ENCODE peak calls at places on chromosomes 13 and 19, in seven cellular contexts. One of them, this sample, is unnamed.
A peak's percentile ranks its signal among the peaks of the same experiment; 100 is the strongest.

GRCh38 chr19:49447485-49448431 is 3.9 kb downstream of the PIH1D1 start:
- DNase-seq in right lobe of liver: no peak
- DNase-seq in K562: peak; percentile 76
- DNase-seq in IMR-90: peak; percentile 8
- DNase-seq in endothelial cell of umbilical vein: peak; percentile 17
- DNase-seq in lower leg skin: no peak
- DNase-seq in H1: peak; percentile 92
- DNase-seq in this sample: no peak

GRCh38 chr13:39952244-39953233 is 297.1 kb downstream of the COG6 start:
- DNase-seq in right lobe of liver: no peak
- DNase-seq in K562: no peak
- DNase-seq in IMR-90: peak; percentile 11
- DNase-seq in endothelial cell of umbilical vein: peak; percentile 97
- DNase-seq in lower leg skin: no peak
- DNase-seq in H1: no peak
- DNase-seq in this sample: no peak

GRCh38 chr13:39448831-39449230 is 154.2 kb downstream of the LHFPL6 start:
- DNase-seq in right lobe of liver: no peak
- DNase-seq in K562: no peak
- DNase-seq in IMR-90: no peak
- DNase-seq in endothelial cell of umbilical vein: no peak
- DNase-seq in lower leg skin: no peak
- DNase-seq in H1: no peak
- DNase-seq in this sample: no peak

GRCh38 chr19:51681286-51681956 is 11.7 kb upstream of the SPACA6 start:
- DNase-seq in right lobe of liver: no peak
- DNase-seq in K562: no peak
- DNase-seq in IMR-90: peak; percentile 27
- DNase-seq in endothelial cell of umbilical vein: no peak
- DNase-seq in lower leg skin: no peak
- DNase-seq in H1: no peak
- DNase-seq in this sample: no peak

GRCh38 chr13:50845211-50845610 is 1.7 kb upstream of the DLEU7 start:
- DNase-seq in right lobe of liver: no peak
- DNase-seq in K562: no peak
- DNase-seq in IMR-90: no peak
- DNase-seq in endothelial cell of umbilical vein: no peak
- DNase-seq in lower leg skin: no peak
- DNase-seq in H1: no peak
- DNase-seq in this sample: no peak

GRCh38 chr13:37074703-37075102 is 15.2 kb upstream of the SUPT20H start:
- DNase-seq in right lobe of liver: no peak
- DNase-seq in K562: no peak
- DNase-seq in IMR-90: peak; percentile 49
- DNase-seq in endothelial cell of umbilical vein: peak; percentile 30
- DNase-seq in lower leg skin: no peak
- DNase-seq in H1: no peak
- DNase-seq in this sample: peak; percentile 26

GRCh38 chr19:51366999-51367564 is 894 bp upstream of the ETFB start:
- DNase-seq in right lobe of liver: peak; percentile 76
- DNase-seq in K562: no peak
- DNase-seq in IMR-90: no peak
- DNase-seq in endothelial cell of umbilical vein: peak; percentile 50
- DNase-seq in lower leg skin: peak; percentile 90
- DNase-seq in H1: no peak
- DNase-seq in this sample: peak; percentile 73

GRCh38 chr13:94917814-94918213 is 205.5 kb upstream of the SOX21 start:
- DNase-seq in right lobe of liver: no peak
- DNase-seq in K562: no peak
- DNase-seq in IMR-90: no peak
- DNase-seq in endothelial cell of umbilical vein: peak; percentile 1
- DNase-seq in lower leg skin: no peak
- DNase-seq in H1: no peak
- DNase-seq in this sample: peak; percentile 4

GRCh38 chr19:51531349-51532315 is at the start of gene SIGLEC6:
- DNase-seq in right lobe of liver: peak; percentile 67
- DNase-seq in K562: peak; percentile 78
- DNase-seq in IMR-90: no peak
- DNase-seq in endothelial cell of umbilical vein: no peak
- DNase-seq in lower leg skin: no peak
- DNase-seq in H1: no peak
- DNase-seq in this sample: peak; percentile 64

GRCh38 chr13:31875134-31875533 is 135.8 kb downstream of the RXFP2 start:
- DNase-seq in right lobe of liver: no peak
- DNase-seq in K562: no peak
- DNase-seq in IMR-90: no peak
- DNase-seq in endothelial cell of umbilical vein: no peak
- DNase-seq in lower leg skin: no peak
- DNase-seq in H1: no peak
- DNase-seq in this sample: no peak

GRCh38 chr13:29438772-29439171 is 156.7 kb downstream of the SLC7A1 start:
- DNase-seq in right lobe of liver: no peak
- DNase-seq in K562: no peak
- DNase-seq in IMR-90: no peak
- DNase-seq in endothelial cell of umbilical vein: no peak
- DNase-seq in lower leg skin: no peak
- DNase-seq in H1: no peak
- DNase-seq in this sample: no peak

GRCh38 chr19:18291590-18292459 is 10.4 kb upstream of the JUND start:
- DNase-seq in right lobe of liver: peak; percentile 91
- DNase-seq in K562: peak; percentile 97
- DNase-seq in IMR-90: peak; percentile 75
- DNase-seq in endothelial cell of umbilical vein: peak; percentile 72
- DNase-seq in lower leg skin: peak; percentile 97
- DNase-seq in H1: peak; percentile 88
- DNase-seq in this sample: no peak

GRCh38 chr19:55688422-55689218 is 13.6 kb downstream of the EPN1 start:
- DNase-seq in right lobe of liver: peak; percentile 16
- DNase-seq in K562: peak; percentile 59
- DNase-seq in IMR-90: no peak
- DNase-seq in endothelial cell of umbilical vein: no peak
- DNase-seq in lower leg skin: no peak
- DNase-seq in H1: no peak
- DNase-seq in this sample: peak; percentile 52

GRCh38 chr19:10270180-10270615 is 722 bp upstream of the ICAM1 start:
- DNase-seq in right lobe of liver: peak; percentile 91
- DNase-seq in K562: peak; percentile 69
- DNase-seq in IMR-90: no peak
- DNase-seq in endothelial cell of umbilical vein: no peak
- DNase-seq in lower leg skin: peak; percentile 95
- DNase-seq in H1: peak; percentile 57
- DNase-seq in this sample: peak; percentile 57

GRCh38 chr19:15702590-15702930 is 25.3 kb upstream of the OR10H2 start:
- DNase-seq in right lobe of liver: peak; percentile 85
- DNase-seq in K562: peak; percentile 63
- DNase-seq in IMR-90: no peak
- DNase-seq in endothelial cell of umbilical vein: peak; percentile 40
- DNase-seq in lower leg skin: peak; percentile 95
- DNase-seq in H1: no peak
- DNase-seq in this sample: peak; percentile 57

GRCh38 chr19:40806385-40807146 is 7.6 kb downstream of the EGLN2 start:
- DNase-seq in right lobe of liver: peak; percentile 66
- DNase-seq in K562: peak; percentile 84
- DNase-seq in IMR-90: peak; percentile 95
- DNase-seq in endothelial cell of umbilical vein: peak; percentile 99
- DNase-seq in lower leg skin: peak; percentile 96
- DNase-seq in H1: peak; percentile 95
- DNase-seq in this sample: peak; percentile 76

GRCh38 chr13:66994097-66994496 is 236.0 kb downstream of the PCDH9 start:
- DNase-seq in right lobe of liver: peak; percentile 83
- DNase-seq in K562: peak; percentile 78
- DNase-seq in IMR-90: peak; percentile 52
- DNase-seq in endothelial cell of umbilical vein: peak; percentile 81
- DNase-seq in lower leg skin: peak; percentile 88
- DNase-seq in H1: peak; percentile 85
- DNase-seq in this sample: peak; percentile 49

DNA sequence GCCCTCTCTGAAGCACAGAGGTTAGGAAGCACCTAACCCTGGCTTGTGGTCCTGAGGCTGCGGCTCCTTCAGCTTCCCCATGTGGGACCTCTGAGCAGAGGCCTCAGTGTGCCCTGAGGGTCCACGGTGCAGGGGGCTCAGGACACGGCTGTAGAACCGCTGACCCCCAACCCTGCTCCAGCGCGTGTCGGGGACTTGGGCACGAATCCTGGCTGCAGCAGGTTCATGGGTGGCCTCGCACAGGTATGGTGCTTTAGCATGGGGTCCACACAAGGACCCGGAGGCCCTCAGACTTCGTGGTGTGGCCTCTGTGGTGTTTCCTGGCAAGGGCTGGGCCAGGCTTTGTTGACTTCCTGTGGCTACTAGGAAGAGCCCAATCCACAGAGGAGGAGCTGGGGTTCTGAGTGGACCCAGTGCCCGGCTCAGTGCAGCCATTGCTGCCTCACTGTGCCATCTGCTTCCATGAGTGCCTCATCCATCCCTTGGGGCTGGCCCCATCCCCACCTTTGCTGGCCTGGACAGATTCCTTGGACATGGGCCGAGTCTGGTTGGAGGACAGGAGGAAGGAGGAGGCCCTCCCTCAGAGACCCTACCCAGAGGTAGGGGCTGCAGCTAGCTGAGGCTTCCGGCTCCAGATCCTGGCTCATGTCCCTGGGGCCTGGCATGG is 24.5 kb downstream of the ZBTB7A start:
- DNase-seq in right lobe of liver: no peak
- DNase-seq in K562: no peak
- DNase-seq in IMR-90: no peak
- DNase-seq in endothelial cell of umbilical vein: no peak
- DNase-seq in lower leg skin: no peak
- DNase-seq in H1: no peak
- DNase-seq in this sample: no peak
- TF ChIP-seq POLR2A in right lobe of liver: no peak
- TF ChIP-seq POLR2A in K562: peak; percentile 43
- TF ChIP-seq POLR2A in IMR-90: no peak
- TF ChIP-seq POLR2A in endothelial cell of umbilical vein: no peak
- TF ChIP-seq POLR2A in lower leg skin: no peak
- TF ChIP-seq POLR2A in H1: no peak
- TF ChIP-seq POLR2A in this sample: no peak

GRCh38 chr19:2095338-2095938 is 688 bp downstream of the MOB3A start:
- DNase-seq in right lobe of liver: no peak
- DNase-seq in K562: peak; percentile 16
- DNase-seq in IMR-90: no peak
- DNase-seq in endothelial cell of umbilical vein: no peak
- DNase-seq in lower leg skin: no peak
- DNase-seq in H1: no peak
- DNase-seq in this sample: no peak

GRCh38 chr19:2099937-2100718 is 3.4 kb downstream of the IZUMO4 start:
- DNase-seq in right lobe of liver: no peak
- DNase-seq in K562: no peak
- DNase-seq in IMR-90: no peak
- DNase-seq in endothelial cell of umbilical vein: no peak
- DNase-seq in lower leg skin: no peak
- DNase-seq in H1: no peak
- DNase-seq in this sample: no peak

GRCh38 chr19:2099054-2099501 is 2.4 kb downstream of the IZUMO4 start:
- DNase-seq in right lobe of liver: no peak
- DNase-seq in K562: no peak
- DNase-seq in IMR-90: no peak
- DNase-seq in endothelial cell of umbilical vein: no peak
- DNase-seq in lower leg skin: no peak
- DNase-seq in H1: no peak
- DNase-seq in this sample: no peak

GRCh38 chr19:2097330-2098327 is 914 bp downstream of the IZUMO4 start:
- DNase-seq in right lobe of liver: no peak
- DNase-seq in K562: peak; percentile 15
- DNase-seq in IMR-90: no peak
- DNase-seq in endothelial cell of umbilical vein: no peak
- DNase-seq in lower leg skin: no peak
- DNase-seq in H1: peak; percentile 57
- DNase-seq in this sample: no peak

GRCh38 chr19:2096543-2097329 is at the start of gene IZUMO4:
- DNase-seq in right lobe of liver: peak; percentile 100
- DNase-seq in K562: peak; percentile 97
- DNase-seq in IMR-90: peak; percentile 96
- DNase-seq in endothelial cell of umbilical vein: peak; percentile 97
- DNase-seq in lower leg skin: peak; percentile 100
- DNase-seq in H1: peak; percentile 99
- DNase-seq in this sample: peak; percentile 100
- TF ChIP-seq POLR2A in right lobe of liver: no peak
- TF ChIP-seq POLR2A in K562: no peak
- TF ChIP-seq POLR2A in IMR-90: no peak
- TF ChIP-seq POLR2A in endothelial cell of umbilical vein: no peak
- TF ChIP-seq POLR2A in lower leg skin: no peak
- TF ChIP-seq POLR2A in H1: no peak
- TF ChIP-seq POLR2A in this sample: no peak

DNA sequence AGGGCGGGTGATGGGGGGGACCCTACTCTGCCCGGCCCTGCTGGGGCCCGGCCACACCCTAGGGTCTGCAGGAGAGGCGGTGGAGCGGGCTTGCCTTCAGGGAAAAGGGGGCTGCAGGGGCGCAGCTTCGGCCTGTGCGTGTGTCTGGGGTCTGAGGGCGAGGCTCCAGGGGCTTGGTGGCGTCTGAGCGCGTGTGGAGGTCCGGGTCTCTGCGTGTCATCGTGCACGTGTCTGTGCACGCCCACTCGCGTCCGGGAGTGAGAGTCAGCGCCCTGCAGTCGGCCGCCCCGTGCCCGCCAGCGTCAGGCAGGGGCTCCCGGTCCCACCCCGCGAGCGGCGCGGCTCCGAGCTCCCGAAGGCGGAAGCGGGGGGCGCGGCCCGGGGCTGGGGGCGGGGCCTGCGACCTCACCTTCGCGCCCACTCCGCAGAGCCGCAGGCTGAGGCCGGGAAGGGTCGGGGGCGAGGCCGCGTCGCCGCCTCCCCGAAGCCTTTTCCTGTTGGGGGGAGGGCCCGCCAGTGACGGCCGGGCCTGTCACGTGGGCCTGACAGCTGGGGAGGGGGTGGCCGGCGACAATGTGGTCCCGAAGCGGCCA is at the start of gene ARHGAP45:
- DNase-seq in right lobe of liver: peak; percentile 76
- DNase-seq in K562: peak; percentile 77
- DNase-seq in IMR-90: no peak
- DNase-seq in endothelial cell of umbilical vein: no peak
- DNase-seq in lower leg skin: no peak
- DNase-seq in H1: peak; percentile 79
- DNase-seq in this sample: peak; percentile 42
- TF ChIP-seq POLR2A in right lobe of liver: peak; percentile 24
- TF ChIP-seq POLR2A in K562: no peak
- TF ChIP-seq POLR2A in IMR-90: no peak
- TF ChIP-seq POLR2A in endothelial cell of umbilical vein: no peak
- TF ChIP-seq POLR2A in lower leg skin: no peak
- TF ChIP-seq POLR2A in H1: no peak
- TF ChIP-seq POLR2A in this sample: no peak

DNA sequence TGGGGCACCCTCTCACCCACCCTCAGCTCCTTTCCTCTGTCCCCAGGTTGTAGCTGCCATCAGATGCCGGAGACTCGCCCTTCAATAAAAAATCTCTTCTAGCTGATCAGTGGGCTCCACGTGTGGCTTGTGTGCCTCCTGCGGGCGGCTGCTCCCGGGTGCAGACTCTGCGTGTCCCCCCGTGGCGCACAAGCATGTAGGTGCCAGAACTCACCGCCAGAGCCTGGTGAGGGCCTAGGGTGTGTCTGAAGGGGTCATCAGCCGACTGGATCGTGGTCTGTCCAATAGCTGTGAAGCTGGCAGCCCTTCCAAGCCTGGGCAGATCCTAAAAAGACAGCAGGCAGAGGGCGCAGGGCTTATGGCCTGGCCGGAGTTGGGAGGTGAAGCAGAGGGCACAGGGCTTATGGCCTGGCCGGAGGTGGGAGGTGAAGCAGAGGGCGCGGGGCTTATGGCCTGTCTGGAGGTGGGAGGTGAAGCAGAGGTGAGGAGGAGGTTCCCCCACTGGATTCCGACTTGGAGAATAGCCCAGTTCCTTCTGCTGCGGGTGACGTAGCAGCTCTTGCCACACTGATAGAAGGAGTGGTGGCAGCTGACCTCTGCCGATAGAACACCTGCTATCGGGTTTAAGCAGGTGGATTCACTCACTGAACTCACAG is 11.7 kb downstream of the NOP53 start:
- DNase-seq in right lobe of liver: peak; percentile 88
- DNase-seq in K562: no peak
- DNase-seq in IMR-90: no peak
- DNase-seq in endothelial cell of umbilical vein: no peak
- DNase-seq in lower leg skin: no peak
- DNase-seq in H1: no peak
- DNase-seq in this sample: no peak
- TF ChIP-seq POLR2A in right lobe of liver: no peak
- TF ChIP-seq POLR2A in K562: no peak
- TF ChIP-seq POLR2A in IMR-90: no peak
- TF ChIP-seq POLR2A in endothelial cell of umbilical vein: no peak
- TF ChIP-seq POLR2A in lower leg skin: no peak
- TF ChIP-seq POLR2A in H1: no peak
- TF ChIP-seq POLR2A in this sample: no peak